ENCODE peak calls at places on chromosomes 16 and 17, in seven cellular contexts. Q is RCC 7860; J is naive thymus-derived CD8-positive, alpha-beta T cell; S is osteocyte; L is nephron progenitor cell; O is EL; I is epithelial cell of prostate. P is an unnamed sample.
A peak's percentile ranks its signal among the peaks of the same experiment; 100 is the strongest.

GRCh38 chr17:77847211-77848085 is 111.1 kb upstream of the TNRC6C start:
- DNase-seq in J (no peak), L (no peak), O (no peak), S (no peak), Q (no peak), I (no peak), P (no peak)

GRCh38 chr17:40839194-40839593 is 16.8 kb upstream of the KRT10 start:
- DNase-seq in Q (no peak), I (no peak), L (no peak), J (no peak), S (no peak), O (no peak), P (no peak)

GRCh38 chr17:35028531-35029262 is 34.8 kb downstream of the RFFL start:
- DNase-seq in O (no peak), J (no peak), I (no peak), S (no peak), Q (no peak), L (no peak), P (no peak)

GRCh38 chr17:32623196-32623595 is 136.4 kb downstream of the CDK5R1 start:
- DNase-seq in I (no peak), O (no peak), S (no peak), L (no peak), Q (no peak), J (no peak), P (no peak)

GRCh38 chr16:59067207-59067606 is 333.1 kb upstream of the GOT2 start:
- DNase-seq in I (no peak), S (no peak), J (no peak), Q (no peak), L (no peak), O (peak; percentile 49), P (peak; percentile 40)

GRCh38 chr16:67156146-67156844 is 3.4 kb downstream of the TRADD start:
- DNase-seq in Q (no peak), L (no peak), S (no peak), O (no peak), J (no peak), I (no peak), P (no peak)

GRCh38 chr16:30567160-30567990 is 4.1 kb downstream of the ZNF688 start:
- DNase-seq in J (no peak), I (peak; percentile 72), L (no peak), Q (peak; percentile 82), O (no peak), S (no peak), P (no peak)

GRCh38 chr16:15650019-15650697 is at the start of gene NDE1:
- DNase-seq in L (peak; percentile 96), I (no peak), O (peak; percentile 92), S (peak; percentile 96), J (peak; percentile 64), Q (peak; percentile 76), P (peak; percentile 98)

GRCh38 chr17:39270923-39271322 is 45.2 kb upstream of the STAC2 start:
- DNase-seq in O (peak; percentile 55), J (no peak), Q (no peak), L (no peak), S (no peak), I (no peak), P (no peak)

GRCh38 chr17:40341808-40342574 is 22.5 kb downstream of the GJD3 start:
- DNase-seq in S (no peak), J (no peak), O (peak; percentile 72), Q (no peak), L (peak; percentile 91), I (no peak), P (peak; percentile 95)

GRCh38 chr16:3999479-3999868 is 116.8 kb downstream of the ADCY9 start:
- DNase-seq in L (peak; percentile 65), I (no peak), J (no peak), O (peak; percentile 64), S (no peak), Q (no peak), P (no peak)

GRCh38 chr17:50161023-50161910 is 4.5 kb upstream of the SGCA start:
- DNase-seq in L (peak; percentile 98), J (peak; percentile 94), Q (peak; percentile 73), S (peak; percentile 98), I (no peak), O (peak; percentile 92), P (peak; percentile 98)

GRCh38 chr16:87366288-87366687 is 17.3 kb downstream of the FBXO31 start:
- DNase-seq in S (no peak), I (no peak), J (no peak), O (no peak), L (no peak), Q (no peak), P (no peak)

GRCh38 chr17:45734598-45734997 is 49.5 kb upstream of the CRHR1 start:
- DNase-seq in S (no peak), Q (no peak), L (no peak), I (no peak), J (no peak), O (no peak), P (no peak)

GRCh38 chr17:31256936-31257335 is 40.1 kb downstream of the OMG start:
- DNase-seq in O (no peak), Q (no peak), L (no peak), I (no peak), S (no peak), J (no peak), P (no peak)

GRCh38 chr16:60031751-60032150 is 1297.6 kb upstream of the GOT2 start:
- DNase-seq in J (no peak), Q (no peak), S (no peak), I (no peak), L (no peak), O (peak; percentile 12), P (no peak)

GRCh38 chr17:82373731-82374625 is 2.4 kb downstream of the UTS2R start:
- DNase-seq in J (no peak), S (no peak), O (no peak), L (no peak), I (no peak), Q (no peak), P (no peak)

GRCh38 chr17:44124118-44124438 is 637 bp upstream of the HDAC5 start:
- DNase-seq in O (no peak), J (no peak), L (no peak), Q (no peak), I (no peak), S (no peak), P (no peak)

GRCh38 chr16:8866118-8866883 is 2.5 kb downstream of the CARHSP1 start:
- DNase-seq in S (no peak), O (no peak), J (no peak), I (no peak), Q (no peak), L (peak; percentile 60), P (peak; percentile 80)

P was measured in upper lobe of left lung.